ENCODE peak calls at places on chromosomes 5 and 9, in seven cellular contexts. B is activated T-cell treated with anti-CD3 and anti-CD28 coated beads for 24 hours; Y is bronchial epithelial cell; L is Caki2; W is stimulated activated CD8-positive, alpha-beta memory T cell treated with anti-CD3 and anti-CD28 coated beads, Interleukin-15, amount 100 ng/mL, for 48 hours; D is activated CD4-positive, alpha-beta T cell treated with anti-CD3 and anti-CD28 coated beads for 48 hours; H is right lobe of liver. R is an unnamed sample.
A peak's percentile ranks its signal among the peaks of the same experiment; 100 is the strongest.

GRCh38 chr5:132428147-132428482 is 58.6 kb downstream of the SLC22A5 start:
- DNase-seq in B (no peak), Y (no peak), L (no peak), W (no peak), D (no peak), H (no peak), R (no peak)

GRCh38 chr5:83034552-83035181 is 42.5 kb downstream of the TMEM167A start:
- DNase-seq in B (no peak), Y (no peak), L (no peak), W (no peak), D (no peak), H (no peak), R (no peak)

GRCh38 chr5:132437604-132438275 is 52.8 kb downstream of the IRF1 start:
- DNase-seq in B (peak; percentile 50), Y (no peak), L (peak; percentile 51), W (peak; percentile 61), D (peak; percentile 68), H (peak; percentile 70), R (no peak)

GRCh38 chr9:121434946-121435345 is 64.7 kb downstream of the GGTA1 start:
- DNase-seq in B (no peak), Y (peak; percentile 48), L (no peak), W (no peak), D (no peak), H (no peak), R (no peak)

GRCh38 chr9:36893911-36894310 is 140.2 kb downstream of the PAX5 start:
- DNase-seq in B (no peak), Y (no peak), L (no peak), W (no peak), D (no peak), H (no peak), R (no peak)

GRCh38 chr5:108530706-108531105 is 148.8 kb upstream of the FBXL17 start:
- DNase-seq in B (no peak), Y (no peak), L (no peak), W (no peak), D (no peak), H (no peak), R (no peak)

GRCh38 chr5:143554194-143554717 is 150.8 kb upstream of the NR3C1 start:
- DNase-seq in B (no peak), Y (peak; percentile 99), L (no peak), W (no peak), D (no peak), H (no peak), R (no peak)

GRCh38 chr5:11873587-11873986 is 30.7 kb downstream of the CTNND2 start:
- DNase-seq in B (no peak), Y (no peak), L (no peak), W (no peak), D (no peak), H (no peak), R (no peak)

GRCh38 chr5:91180506-91180905 is 202.6 kb downstream of the ARRDC3 start:
- DNase-seq in B (no peak), Y (no peak), L (no peak), W (no peak), D (no peak), H (no peak), R (no peak)

GRCh38 chr9:132748450-132748849 is 78.2 kb downstream of the GTF3C4 start:
- DNase-seq in B (no peak), Y (no peak), L (no peak), W (no peak), D (no peak), H (no peak), R (no peak)

GRCh38 chr5:153463806-153464205 is 26.7 kb upstream of the GRIA1 start:
- DNase-seq in B (no peak), Y (peak; percentile 61), L (no peak), W (no peak), D (no peak), H (no peak), R (no peak)

GRCh38 chr5:138461343-138462125 is 3.7 kb upstream of the EGR1 start:
- DNase-seq in B (no peak), Y (peak; percentile 91), L (peak; percentile 73), W (no peak), D (no peak), H (no peak), R (no peak)

GRCh38 chr9:133810556-133811195 is 72.5 kb upstream of the SARDH start:
- DNase-seq in B (no peak), Y (no peak), L (no peak), W (no peak), D (no peak), H (no peak), R (no peak)

GRCh38 chr9:85900504-85901201 is 40.3 kb upstream of the NAA35 start:
- DNase-seq in B (peak; percentile 11), Y (peak; percentile 41), L (peak; percentile 4), W (peak; percentile 5), D (peak; percentile 67), H (no peak), R (peak; percentile 61)